ENCODE peak calls at places on chromosomes 2 and 18, in ten cellular contexts. P is A549; U is fibroblast of lung; V is left ventricle myocardium inferior; Q is esophagus squamous epithelium; F is thoracic aorta; J is endothelial cell of umbilical vein; C is HCT116; M is CD8-positive, alpha-beta T cell; S is PC-9. I is an unnamed sample. For H3K4me1, the result is how much of the 10 kb centered on the place peaks cover.

GRCh38 chr2:26034597-26035067 is 748 bp downstream of the RAB10 start:
- DNase-seq in J (peak), V (no peak), C (no peak), P (peak), U (no peak), F (no peak), S (no peak), M (no peak), Q (no peak), I (no peak)

GRCh38 chr2:161208527-161209139 is 48.4 kb downstream of the TANK start:
- DNase-seq in F (no peak), U (peak), C (peak), S (no peak), J (peak), V (no peak), Q (no peak), P (peak), M (no peak), I (no peak)

GRCh38 chr2:1864981-1865421 is 120.7 kb upstream of the PXDN start:
- DNase-seq in J (no peak), C (no peak), S (no peak), P (no peak), V (no peak), U (no peak), M (no peak), Q (no peak), F (no peak), I (no peak)

GRCh38 chr2:12009323-12009905 is 263.0 kb downstream of the LPIN1 start:
- DNase-seq in F (no peak), V (no peak), P (no peak), U (no peak), M (no peak), J (no peak), Q (no peak), C (no peak), S (no peak), I (no peak)

GRCh38 chr2:139825726-139826125 is 1045.5 kb upstream of the NXPH2 start:
- DNase-seq in F (no peak), Q (no peak), V (no peak), S (no peak), C (no peak), J (no peak), U (no peak), P (no peak), M (no peak), I (no peak)

GRCh38 chr2:25035537-25036220 is 6.2 kb upstream of the EFR3B start:
- DNase-seq in S (peak), P (no peak), M (no peak), Q (no peak), F (no peak), C (no peak), U (no peak), V (no peak), J (no peak), I (no peak)

GRCh38 chr2:169799555-169799954 is 884 bp downstream of the SSB start:
- DNase-seq in F (no peak), C (no peak), V (no peak), J (peak), U (no peak), S (no peak), M (no peak), P (no peak), Q (no peak), I (no peak)

GRCh38 chr18:68948622-68949021 is 150.7 kb downstream of the CCDC102B start:
- DNase-seq in U (no peak), F (no peak), P (no peak), Q (no peak), C (no peak), J (no peak), V (no peak), S (no peak), M (no peak), I (no peak)

GRCh38 chr2:221426929-221427328 is 145.2 kb downstream of the EPHA4 start:
- DNase-seq in Q (no peak), J (no peak), S (no peak), V (no peak), F (no peak), U (no peak), C (no peak), P (no peak), M (no peak), I (no peak)

GRCh38 chr2:170113168-170113567 is 64.8 kb upstream of the MYO3B start:
- DNase-seq in P (no peak), Q (no peak), S (no peak), F (no peak), M (no peak), C (no peak), U (no peak), V (no peak), J (no peak), I (no peak)

DNA sequence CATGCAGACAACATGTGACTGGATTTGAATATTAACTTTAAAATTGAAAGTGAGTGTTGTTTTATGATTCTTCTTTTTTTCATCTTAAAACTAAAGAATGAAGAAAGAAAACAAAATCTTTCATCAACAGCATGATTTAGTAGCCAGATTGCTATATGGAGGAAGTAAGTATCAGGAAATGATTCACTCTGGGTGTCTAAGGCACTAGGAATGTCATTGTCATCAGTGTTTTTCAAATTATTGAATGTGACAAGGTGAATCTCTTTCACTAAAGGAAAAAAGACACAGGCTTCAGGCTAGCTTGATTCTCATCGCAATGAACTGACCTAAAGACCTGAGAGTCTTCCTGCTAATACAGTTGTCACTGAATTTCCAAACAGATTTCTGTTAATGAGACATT is 430.1 kb downstream of the FBXO15 start:
- DNase-seq in M (no peak), P (no peak), C (no peak), J (no peak), S (no peak), V (no peak), U (no peak), Q (no peak), F (no peak), I (no peak)
- H3K4me3 ChIP-seq in M (no peak), P (no peak), C (no peak), J (no peak), S (no peak), V (no peak), U (no peak), Q (no peak), F (no peak), I (no peak)

DNA sequence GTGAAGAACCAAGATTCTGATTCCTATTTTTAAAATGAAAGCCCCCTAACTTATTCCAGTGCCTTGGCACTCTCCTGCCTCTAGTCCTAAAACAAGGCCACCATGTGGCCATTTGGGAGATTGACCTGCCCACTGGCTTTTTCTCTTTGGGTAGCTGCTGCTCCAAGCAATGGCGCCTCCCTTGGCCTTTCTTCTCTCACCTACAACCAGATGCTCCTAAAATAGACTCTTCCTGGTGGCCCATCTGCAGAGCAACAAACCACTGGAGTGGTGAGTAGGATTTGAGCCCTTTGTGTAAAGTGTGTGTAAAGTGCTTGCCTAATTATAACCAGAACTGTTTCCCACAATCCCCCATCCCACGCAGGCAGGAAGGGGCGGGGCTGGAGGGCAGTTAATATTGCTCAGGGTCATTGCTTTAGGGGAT is 114.2 kb downstream of the FHOD3 start:
- DNase-seq in U (peak), F (no peak), V (no peak), S (peak), C (peak), M (no peak), J (no peak), Q (no peak), P (no peak), I (peak)
- TF ChIP-seq CTCF in U (peak), F (peak), V (peak), S (peak), C (peak), M (no peak), J (peak), Q (no peak), P (no peak), I (no peak)

DNA sequence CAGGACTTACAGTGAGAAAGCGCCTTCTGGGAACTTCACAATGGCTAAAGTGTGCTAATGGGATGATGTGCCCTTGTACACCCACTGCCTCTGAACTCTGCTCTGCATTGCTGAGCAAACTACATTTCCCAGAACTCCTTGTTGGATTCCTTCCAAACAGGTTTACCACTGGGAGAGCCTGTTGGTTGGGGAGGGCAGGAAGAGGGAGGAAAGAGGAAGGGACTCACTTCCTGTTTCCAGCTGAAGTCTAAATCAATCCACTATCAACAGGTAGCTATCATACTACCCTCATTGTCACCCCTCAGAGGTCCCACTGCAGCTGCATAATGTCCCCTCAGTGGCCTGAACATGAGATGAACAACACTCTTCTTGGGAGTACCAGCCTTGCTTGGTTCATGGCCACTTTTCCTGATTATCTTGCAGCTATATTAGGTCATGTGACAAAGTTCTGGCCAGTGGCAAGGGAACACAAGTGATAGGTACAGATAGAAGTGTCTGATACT is 109.7 kb downstream of the MSH2 start:
- DNase-seq in F (no peak), S (no peak), U (peak), P (no peak), V (no peak), J (peak), Q (no peak), M (no peak), C (peak), I (peak)
- H3K4me1 ChIP-seq in F (under half), S (under half), U (under half), P (under half), V (under half), J (under half), Q (under half), M (under half), C (under half), I (under half)

DNA sequence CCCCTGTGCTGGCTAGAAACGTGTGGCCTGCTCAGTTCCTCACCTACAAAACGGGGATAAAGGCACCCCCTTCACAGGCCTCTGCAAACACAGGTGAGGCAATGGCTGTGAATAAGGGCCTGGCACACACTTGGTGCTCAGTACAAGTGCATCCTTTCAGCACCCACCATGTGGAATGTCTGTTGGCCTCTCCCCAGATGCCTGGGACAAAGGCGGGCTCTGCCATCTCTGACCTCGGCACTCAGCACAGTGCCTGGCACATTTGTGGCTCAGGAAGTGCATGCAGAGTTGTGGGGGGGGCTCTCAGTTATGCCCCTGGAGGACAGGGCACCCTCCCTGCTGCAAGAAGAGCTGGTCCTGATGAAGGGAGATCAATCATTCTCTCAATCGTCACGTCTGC is 224.6 kb upstream of the RAB6C start:
- DNase-seq in C (no peak), J (no peak), F (no peak), U (no peak), S (no peak), Q (no peak), V (no peak), M (no peak), P (no peak), I (no peak)
- H3K4me3 ChIP-seq in C (no peak), J (no peak), F (no peak), U (no peak), S (no peak), Q (no peak), V (no peak), M (no peak), P (no peak), I (no peak)

DNA sequence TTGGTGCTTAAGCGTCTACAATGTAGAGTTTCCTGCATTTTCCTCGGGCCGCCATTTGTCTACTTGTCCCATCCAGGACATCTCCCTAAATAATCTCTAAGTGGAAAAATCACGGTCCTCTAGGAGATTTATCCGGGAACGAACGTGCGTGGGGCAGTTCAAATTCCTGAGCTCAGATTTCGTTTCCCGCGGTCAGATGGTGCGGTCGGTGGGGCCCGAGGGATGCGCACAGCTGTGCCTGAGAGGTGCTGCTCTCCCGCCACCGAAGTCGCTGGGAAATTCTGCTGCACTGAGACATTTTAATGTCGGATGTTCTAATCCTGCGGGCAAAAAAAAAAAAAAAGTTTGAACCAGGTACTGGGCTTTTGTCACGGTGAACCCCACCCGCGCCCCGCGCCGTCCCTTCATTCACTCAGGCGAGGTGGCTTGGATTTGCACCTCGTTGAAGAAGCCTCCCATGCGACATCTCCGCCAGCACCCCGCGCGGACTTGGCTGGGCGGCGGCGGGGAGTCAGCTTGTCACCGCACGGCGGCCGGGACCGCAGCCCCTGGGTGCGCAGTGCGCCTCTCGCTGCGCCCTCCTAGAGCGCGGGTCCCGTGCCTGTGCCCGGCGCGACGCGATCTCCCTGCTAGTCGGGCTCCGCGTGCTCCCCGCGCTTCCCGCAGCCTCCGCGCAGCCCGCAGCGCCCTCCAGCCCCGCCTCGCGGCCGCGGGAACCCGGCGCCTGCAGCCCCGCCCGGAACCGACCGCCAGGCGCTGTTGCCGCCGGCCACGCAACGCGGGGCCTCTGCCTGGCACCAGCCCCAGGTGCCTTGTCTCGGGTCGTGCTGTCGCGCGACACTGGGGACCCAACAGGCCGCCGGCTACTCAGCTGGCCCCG is 192.0 kb upstream of the TCF4 start:
- DNase-seq in S (no peak), U (no peak), V (peak), J (peak), Q (no peak), F (no peak), P (peak), M (no peak), C (no peak), I (no peak)
- TF ChIP-seq CTCF in S (no peak), U (no peak), V (peak), J (peak), Q (no peak), F (no peak), P (no peak), M (no peak), C (no peak), I (no peak)

GRCh38 chr18:80189197-80189865 is 58.0 kb downstream of the PARD6G start:
- DNase-seq in F (no peak), V (no peak), Q (no peak), J (no peak), P (no peak), C (no peak), M (no peak), U (no peak), S (no peak), I (no peak)

GRCh38 chr18:80187956-80188642 is 59.2 kb downstream of the PARD6G start:
- DNase-seq in Q (no peak), S (no peak), J (no peak), M (no peak), F (no peak), C (no peak), V (no peak), P (no peak), U (no peak), I (no peak)

GRCh38 chr18:80190311-80190710 is 57.0 kb downstream of the PARD6G start:
- DNase-seq in S (no peak), J (no peak), U (no peak), Q (no peak), C (no peak), M (no peak), P (no peak), V (no peak), F (no peak), I (no peak)

GRCh38 chr18:80191264-80191663 is 56.0 kb downstream of the PARD6G start:
- DNase-seq in Q (no peak), F (no peak), M (no peak), C (no peak), V (no peak), U (no peak), J (no peak), S (no peak), P (no peak), I (no peak)

GRCh38 chr18:80188643-80189010 is 58.7 kb downstream of the PARD6G start:
- DNase-seq in Q (no peak), F (no peak), P (no peak), C (no peak), U (no peak), J (no peak), V (no peak), S (no peak), M (no peak), I (no peak)
- H3K4me1 ChIP-seq in Q (under half), F (under half), P (under half), C (under half), U (under half), J (under half), V (under half), S (under half), M (under half), I (under half)

GRCh38 chr2:219630770-219631405 is 3.5 kb downstream of the SLC4A3 start:
- DNase-seq in M (no peak), J (no peak), P (no peak), F (no peak), S (no peak), U (no peak), V (peak), Q (no peak), C (no peak), I (no peak)
- H3K4me3 ChIP-seq in M (no peak), J (no peak), P (no peak), F (no peak), S (no peak), U (no peak), V (peak), Q (no peak), C (no peak), I (no peak)

DNA sequence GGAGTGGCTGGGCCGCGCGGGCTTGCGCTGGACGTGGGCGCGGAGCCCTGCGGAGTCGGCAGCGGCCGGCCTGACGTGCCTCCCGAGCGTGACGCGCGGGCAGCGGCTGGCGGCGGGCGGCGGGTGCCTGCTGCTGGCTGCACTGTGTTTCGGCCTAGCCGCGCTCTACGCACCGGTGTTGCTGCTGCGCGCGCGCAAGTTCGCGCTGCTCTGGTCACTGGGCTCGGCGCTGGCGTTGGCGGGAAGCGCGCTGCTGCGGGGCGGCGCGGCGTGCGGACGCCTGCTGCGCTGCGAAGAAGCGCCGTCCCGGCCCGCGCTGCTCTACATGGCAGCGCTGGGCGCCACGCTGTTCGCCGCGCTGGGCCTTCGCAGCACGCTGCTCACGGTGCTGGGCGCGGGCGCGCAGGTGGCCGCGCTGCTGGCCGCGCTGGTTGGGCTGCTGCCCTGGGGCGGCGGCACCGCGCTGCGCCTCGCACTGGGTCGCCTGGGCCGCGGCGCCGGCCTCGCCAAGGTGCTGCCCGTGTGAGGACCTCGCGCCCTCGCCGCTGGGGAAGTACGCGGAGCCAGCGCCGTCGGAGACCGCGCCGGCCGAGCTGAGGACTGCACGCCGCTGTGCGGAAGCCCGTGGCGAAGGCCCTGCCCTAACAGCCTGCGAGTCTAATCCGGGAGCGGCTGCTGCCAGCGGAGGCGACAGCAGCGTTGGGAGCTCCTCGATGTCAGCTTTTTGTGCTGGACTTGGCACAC is 526 bp downstream of the SFT2D3 start:
- DNase-seq in C (peak), P (peak), M (peak), U (peak), F (no peak), J (peak), S (peak), Q (peak), V (peak), I (peak)
- TF ChIP-seq CTCF in C (no peak), P (peak), M (no peak), U (no peak), F (peak), J (no peak), S (no peak), Q (no peak), V (peak), I (no peak)